ENCODE peak calls at places on chromosomes 6 and 20, in nine cellular contexts. Q, J, K, O, D, T, A, P and R are unnamed samples.

GRCh38 chr20:46232575-46232974 is 75.7 kb downstream of the CDH22 start:
- DNase-seq in Q (no peak), J (no peak), K (no peak), O (no peak), D (no peak), T (no peak), A (no peak), P (no peak), R (no peak)

GRCh38 chr20:18773566-18773965 is 40.0 kb upstream of the SCP2D1 start:
- DNase-seq in Q (no peak), J (no peak), K (no peak), O (no peak), D (no peak), T (no peak), A (no peak), P (no peak), R (no peak)

GRCh38 chr20:62309947-62310756 is 7.4 kb downstream of the ADRM1 start:
- DNase-seq in Q (no peak), J (no peak), K (no peak), O (no peak), D (no peak), T (no peak), A (no peak), P (no peak), R (no peak)

GRCh38 chr20:51338692-51339440 is 203.7 kb downstream of the NFATC2 start:
- DNase-seq in Q (no peak), J (no peak), K (no peak), O (no peak), D (no peak), T (peak), A (no peak), P (no peak), R (no peak)

GRCh38 chr6:49462071-49462470 is 982 bp downstream of the MMUT start:
- DNase-seq in Q (no peak), J (no peak), K (no peak), O (no peak), D (no peak), T (peak), A (no peak), P (no peak), R (no peak)

GRCh38 chr6:26440977-26441358 is 664 bp downstream of the BTN3A3 start:
- DNase-seq in Q (no peak), J (no peak), K (no peak), O (no peak), D (no peak), T (no peak), A (no peak), P (no peak), R (no peak)

GRCh38 chr6:109379706-109380105 is 2.6 kb downstream of the CD164 start:
- DNase-seq in Q (no peak), J (no peak), K (no peak), O (no peak), D (no peak), T (peak), A (no peak), P (no peak), R (no peak)

GRCh38 chr20:2840967-2841531 is 504 bp downstream of the VPS16 start:
- DNase-seq in Q (no peak), J (peak), K (peak), O (peak), D (peak), T (peak), A (peak), P (no peak), R (peak)

GRCh38 chr6:145060687-145061086 is 674.6 kb downstream of the EPM2A start:
- DNase-seq in Q (no peak), J (no peak), K (no peak), O (no peak), D (no peak), T (no peak), A (no peak), P (no peak), R (no peak)

GRCh38 chr6:15553736-15554294 is 109.0 kb downstream of the DTNBP1 start:
- DNase-seq in Q (no peak), J (no peak), K (no peak), O (no peak), D (no peak), T (no peak), A (no peak), P (no peak), R (no peak)

GRCh38 chr6:88105741-88106340 is 58.2 kb downstream of the SPACA1 start:
- DNase-seq in Q (no peak), J (no peak), K (no peak), O (no peak), D (no peak), T (peak), A (no peak), P (no peak), R (no peak)

GRCh38 chr6:128803911-128804310 is 79.0 kb upstream of the LAMA2 start:
- DNase-seq in Q (no peak), J (no peak), K (no peak), O (peak), D (no peak), T (peak), A (no peak), P (no peak), R (no peak)

GRCh38 chr20:309306-309840 is 12.0 kb downstream of the ZCCHC3 start:
- DNase-seq in Q (no peak), J (no peak), K (no peak), O (no peak), D (no peak), T (no peak), A (no peak), P (no peak), R (no peak)

GRCh38 chr6:74534485-74535211 is 671.2 kb downstream of the COL12A1 start:
- DNase-seq in Q (no peak), J (no peak), K (no peak), O (no peak), D (peak), T (peak), A (no peak), P (no peak), R (no peak)

GRCh38 chr20:42442728-42443127 is 747.0 kb downstream of the PTPRT start:
- DNase-seq in Q (no peak), J (no peak), K (no peak), O (peak), D (no peak), T (no peak), A (no peak), P (no peak), R (no peak)

GRCh38 chr20:5402903-5403531 is 86.3 kb upstream of the PROKR2 start:
- DNase-seq in Q (no peak), J (no peak), K (peak), O (no peak), D (peak), T (no peak), A (no peak), P (no peak), R (no peak)

GRCh38 chr6:144500886-144501285 is 215.8 kb downstream of the UTRN start:
- DNase-seq in Q (no peak), J (no peak), K (no peak), O (no peak), D (no peak), T (no peak), A (no peak), P (no peak), R (no peak)

GRCh38 chr6:22296067-22296466 is 769 bp downstream of the PRL start:
- DNase-seq in Q (no peak), J (no peak), K (no peak), O (no peak), D (no peak), T (no peak), A (no peak), P (no peak), R (no peak)

GRCh38 chr20:61997891-61998290 is 67.8 kb downstream of the TAF4 start:
- DNase-seq in Q (no peak), J (no peak), K (no peak), O (no peak), D (no peak), T (no peak), A (no peak), P (no peak), R (no peak)

GRCh38 chr20:46312075-46312944 is 4.0 kb upstream of the CDH22 start:
- DNase-seq in Q (no peak), J (no peak), K (no peak), O (no peak), D (peak), T (no peak), A (peak), P (no peak), R (no peak)

GRCh38 chr6:112622036-112622435 is 274.9 kb downstream of the RFPL4B start:
- DNase-seq in Q (no peak), J (no peak), K (no peak), O (no peak), D (no peak), T (no peak), A (no peak), P (no peak), R (no peak)

GRCh38 chr6:5950448-5950847 is 56.3 kb downstream of the NRN1 start:
- DNase-seq in Q (no peak), J (no peak), K (no peak), O (peak), D (peak), T (peak), A (no peak), P (no peak), R (no peak)

GRCh38 chr6:159306134-159306537 is 136.9 kb downstream of the FNDC1 start:
- DNase-seq in Q (no peak), J (no peak), K (no peak), O (no peak), D (no peak), T (no peak), A (no peak), P (no peak), R (no peak)

GRCh38 chr6:38143191-38144154 is 323.9 kb downstream of the ZFAND3 start:
- DNase-seq in Q (no peak), J (peak), K (no peak), O (no peak), D (no peak), T (no peak), A (no peak), P (no peak), R (no peak)
- H3K27ac ChIP-seq in Q (no peak), J (no peak), K (no peak), O (no peak), D (no peak), T (no peak), A (no peak), P (no peak), R (no peak)

GRCh38 chr6:138571585-138572199 is 72.4 kb upstream of the NHSL1 start:
- DNase-seq in Q (no peak), J (no peak), K (no peak), O (no peak), D (no peak), T (no peak), A (no peak), P (no peak), R (no peak)
- H3K4me3 ChIP-seq in Q (no peak), J (peak), K (peak), O (peak), D (no peak), T (peak), A (peak), P (peak), R (peak)

DNA sequence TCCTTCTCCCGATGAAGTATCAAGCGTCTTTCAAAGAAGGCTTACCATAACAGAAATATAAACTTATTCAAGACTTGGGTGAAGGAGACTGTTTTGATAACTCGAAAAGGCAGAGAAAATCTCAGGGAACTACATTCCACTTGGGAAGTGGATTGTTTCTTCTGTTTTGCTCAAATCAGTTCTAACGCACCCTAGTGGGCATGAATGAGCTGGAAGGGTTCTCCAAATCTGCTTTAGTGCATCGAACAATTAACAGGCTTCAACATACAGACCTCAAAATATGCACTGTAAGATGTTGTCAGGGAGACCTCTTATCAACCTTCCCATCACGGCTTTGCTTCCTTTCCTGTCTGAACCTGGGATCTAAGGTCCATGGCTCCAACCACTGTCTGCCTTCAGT is 392.5 kb downstream of the CD83 start:
- DNase-seq in Q (no peak), J (no peak), K (no peak), O (no peak), D (no peak), T (no peak), A (no peak), P (no peak), R (no peak)
- TF ChIP-seq CTCF in Q (no peak), J (no peak), K (no peak), O (no peak), D (peak), T (no peak), A (peak), P (no peak), R (no peak)

GRCh38 chr6:16683524-16684194 is 77.6 kb downstream of the ATXN1 start:
- DNase-seq in Q (no peak), J (no peak), K (no peak), O (peak), D (peak), T (peak), A (no peak), P (peak), R (no peak)

GRCh38 chr6:16684896-16685554 is 76.2 kb downstream of the ATXN1 start:
- DNase-seq in Q (no peak), J (no peak), K (no peak), O (no peak), D (no peak), T (peak), A (no peak), P (no peak), R (no peak)

GRCh38 chr6:16684195-16684689 is 77.0 kb downstream of the ATXN1 start:
- DNase-seq in Q (no peak), J (peak), K (no peak), O (no peak), D (no peak), T (peak), A (no peak), P (no peak), R (peak)

GRCh38 chr6:16679050-16679449 is 82.2 kb downstream of the ATXN1 start:
- DNase-seq in Q (no peak), J (no peak), K (no peak), O (no peak), D (no peak), T (no peak), A (no peak), P (no peak), R (no peak)

DNA sequence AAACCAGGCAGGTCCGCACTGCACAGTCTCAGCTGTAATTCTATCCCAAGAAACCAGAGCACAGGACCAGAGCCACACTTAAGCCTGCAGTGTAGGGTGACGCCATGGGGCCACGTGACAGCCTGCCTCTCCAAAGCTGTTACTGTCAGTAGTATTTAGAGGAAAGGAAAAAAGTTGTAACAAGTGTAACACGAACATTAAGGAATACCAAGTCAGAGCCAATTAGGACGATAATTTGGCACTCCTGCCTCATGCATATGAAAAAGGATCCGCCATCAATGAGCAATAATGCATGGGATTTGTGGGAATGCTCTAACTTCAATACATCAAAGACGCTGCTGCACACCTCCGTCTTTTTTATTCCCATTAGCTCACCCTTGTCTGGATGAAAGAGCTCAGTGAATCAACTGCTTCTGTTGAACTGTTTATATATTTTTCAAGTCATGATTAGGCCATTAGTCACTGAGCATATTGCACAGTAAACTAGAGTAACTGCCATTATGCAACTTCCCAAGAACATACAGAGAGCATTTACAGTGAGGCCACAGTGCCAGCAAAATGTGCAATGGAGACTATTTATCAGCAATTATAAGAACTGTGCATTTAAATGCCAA is 79.9 kb downstream of the ATXN1 start:
- DNase-seq in Q (no peak), J (no peak), K (no peak), O (no peak), D (no peak), T (peak), A (no peak), P (no peak), R (no peak)
- H3K27ac ChIP-seq in Q (no peak), J (peak), K (no peak), O (no peak), D (no peak), T (peak), A (no peak), P (peak), R (no peak)